ENCODE peak calls at places on chromosomes 13 and 19, in seven cellular contexts. X is H9, S is HepG2, N is left ventricle myocardium inferior, I is tibial nerve, B is breast epithelium, H is body of pancreas. J is an unnamed sample. For H3K4me1 and H3K9me3, the result is how much of the 10 kb centered on the place peaks cover.

GRCh38 chr13:79791471-79792042 is 310.6 kb downstream of the NDFIP2 start:
- DNase-seq in X (no peak), S (no peak), N (no peak), I (no peak), B (no peak), H (no peak), J (no peak)

GRCh38 chr13:103948477-103948876 is 882.3 kb upstream of the SLC10A2 start:
- DNase-seq in X (no peak), S (no peak), N (no peak), I (no peak), B (no peak), H (no peak), J (no peak)

GRCh38 chr13:45229172-45229571 is 28.3 kb upstream of the KCTD4 start:
- DNase-seq in X (no peak), S (no peak), N (no peak), I (no peak), B (no peak), H (no peak), J (no peak)

GRCh38 chr13:50713849-50714248 is 129.6 kb downstream of the DLEU7 start:
- DNase-seq in X (no peak), S (no peak), N (no peak), I (no peak), B (no peak), H (no peak), J (peak)

GRCh38 chr19:49588370-49589122 is 2.4 kb upstream of the PRR12 start:
- DNase-seq in X (no peak), S (no peak), N (no peak), I (no peak), B (no peak), H (no peak), J (no peak)

GRCh38 chr13:69857188-69857821 is 250.3 kb upstream of the ATXN8OS start:
- DNase-seq in X (no peak), S (peak), N (no peak), I (no peak), B (no peak), H (no peak), J (peak)

GRCh38 chr13:62453761-62454160 is 1038.1 kb upstream of the PCDH20 start:
- DNase-seq in X (no peak), S (no peak), N (no peak), I (no peak), B (no peak), H (no peak), J (no peak)

GRCh38 chr13:44307844-44308243 is 65.8 kb upstream of the SERP2 start:
- DNase-seq in X (no peak), S (no peak), N (no peak), I (no peak), B (no peak), H (no peak), J (no peak)

GRCh38 chr19:8458380-8458779 is 13.6 kb downstream of the HNRNPM start:
- DNase-seq in X (no peak), S (no peak), N (no peak), I (no peak), B (no peak), H (peak), J (no peak)

GRCh38 chr13:51287758-51288157 is 51.7 kb upstream of the SERPINE3 start:
- DNase-seq in X (no peak), S (no peak), N (no peak), I (no peak), B (no peak), H (no peak), J (no peak)

GRCh38 chr13:59834801-59835200 is 328.9 kb downstream of the DIAPH3 start:
- DNase-seq in X (no peak), S (no peak), N (no peak), I (no peak), B (no peak), H (no peak), J (peak)

GRCh38 chr13:95128045-95128643 is 173.1 kb downstream of the ABCC4 start:
- DNase-seq in X (no peak), S (peak), N (no peak), I (no peak), B (no peak), H (peak), J (no peak)

GRCh38 chr13:112588490-112589297 is 741 bp upstream of the TUBGCP3 start:
- DNase-seq in X (no peak), S (no peak), N (no peak), I (no peak), B (no peak), H (peak), J (no peak)

GRCh38 chr13:113637262-113638160 is 20.5 kb downstream of the ATP4B start:
- DNase-seq in X (no peak), S (no peak), N (peak), I (no peak), B (peak), H (peak), J (no peak)

GRCh38 chr13:74979703-74980102 is 502.3 kb downstream of the TBC1D4 start:
- DNase-seq in X (no peak), S (no peak), N (no peak), I (no peak), B (no peak), H (no peak), J (no peak)

GRCh38 chr19:17103177-17103576 is 27.6 kb downstream of the MYO9B start:
- DNase-seq in X (peak), S (peak), N (no peak), I (no peak), B (no peak), H (no peak), J (peak)

GRCh38 chr19:5554828-5555227 is 12.9 kb downstream of the TINCR start:
- DNase-seq in X (no peak), S (no peak), N (no peak), I (no peak), B (no peak), H (no peak), J (no peak)

GRCh38 chr13:33742321-33742720 is 75.6 kb upstream of the RFC3 start:
- DNase-seq in X (no peak), S (no peak), N (no peak), I (no peak), B (no peak), H (no peak), J (no peak)

GRCh38 chr19:50417138-50417849 is 1.4 kb upstream of the SPIB start:
- DNase-seq in X (peak), S (no peak), N (no peak), I (no peak), B (no peak), H (peak), J (no peak)

GRCh38 chr13:52319876-52320275 is 86.1 kb downstream of the THSD1 start:
- DNase-seq in X (no peak), S (no peak), N (no peak), I (no peak), B (no peak), H (no peak), J (peak)

GRCh38 chr13:79749985-79750551 is 269.1 kb downstream of the NDFIP2 start:
- DNase-seq in X (peak), S (no peak), N (peak), I (peak), B (no peak), H (peak), J (peak)

GRCh38 chr19:5782945-5783919 is 1.3 kb downstream of the PRR22 start:
- DNase-seq in X (no peak), S (no peak), N (no peak), I (no peak), B (no peak), H (no peak), J (no peak)

GRCh38 chr19:27774337-27774736 is 1438.6 kb downstream of the UQCRFS1 start:
- DNase-seq in X (peak), S (no peak), N (no peak), I (no peak), B (no peak), H (no peak), J (no peak)

GRCh38 chr13:53953205-53953604 is 924.6 kb downstream of the OLFM4 start:
- DNase-seq in X (no peak), S (no peak), N (no peak), I (no peak), B (no peak), H (no peak), J (no peak)

GRCh38 chr19:57269515-57270250 is 10.6 kb upstream of the ZNF460 start:
- DNase-seq in X (no peak), S (no peak), N (no peak), I (no peak), B (no peak), H (no peak), J (peak)

GRCh38 chr13:25171517-25172302 is at the start of gene AMER2:
- DNase-seq in X (no peak), S (no peak), N (peak), I (no peak), B (no peak), H (peak), J (no peak)

GRCh38 chr13:33351324-33351723 is 65.8 kb upstream of the STARD13 start:
- DNase-seq in X (no peak), S (no peak), N (no peak), I (no peak), B (no peak), H (no peak), J (no peak)

GRCh38 chr13:54637377-54637776 is 1608.8 kb downstream of the OLFM4 start:
- DNase-seq in X (no peak), S (peak), N (no peak), I (no peak), B (no peak), H (no peak), J (no peak)

GRCh38 chr19:11478167-11479089 is 2.4 kb downstream of the ELAVL3 start:
- DNase-seq in X (no peak), S (no peak), N (no peak), I (no peak), B (no peak), H (no peak), J (no peak)

GRCh38 chr19:56309511-56310185 is 5.0 kb downstream of the ZSCAN5A start:
- DNase-seq in X (peak), S (peak), N (peak), I (no peak), B (no peak), H (peak), J (peak)

GRCh38 chr19:37987356-37988332 is 80.6 kb downstream of the SIPA1L3 start:
- DNase-seq in X (peak), S (peak), N (no peak), I (no peak), B (no peak), H (no peak), J (no peak)
- TF ChIP-seq CTCF in X (peak), S (peak), N (no peak), I (no peak), B (no peak), H (no peak), J (peak)

DNA sequence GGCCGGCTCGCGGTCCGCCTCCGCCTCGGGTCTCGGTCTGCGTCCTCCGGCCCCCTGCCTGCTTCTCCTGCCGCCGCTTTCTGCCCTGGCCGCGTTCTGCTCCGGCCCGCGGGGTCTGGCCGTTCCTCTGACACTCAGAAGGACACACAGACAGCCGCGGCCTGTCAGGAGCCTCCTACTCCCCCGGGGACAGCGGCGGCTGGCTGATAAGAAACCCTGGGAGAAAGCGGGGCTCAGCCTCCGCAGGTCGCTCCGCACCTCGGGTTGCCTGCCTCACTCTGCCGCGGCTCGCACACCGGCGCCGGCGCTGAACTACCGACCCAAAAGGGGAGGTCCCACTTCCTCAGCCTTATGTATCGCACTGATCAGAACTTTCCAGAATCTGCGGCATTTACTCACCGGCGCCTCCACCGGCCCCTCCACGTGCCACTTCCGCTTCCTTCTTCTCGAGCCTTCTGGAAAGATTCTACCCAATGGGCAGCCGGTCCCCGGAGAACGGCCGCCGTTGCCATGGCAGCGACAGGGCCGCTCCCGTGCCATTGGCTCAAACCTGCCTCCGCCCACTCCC is at the start of gene HSPH1:
- DNase-seq in X (peak), S (peak), N (peak), I (peak), B (peak), H (peak), J (peak)
- H3K4me1 ChIP-seq in X (under half), S (under half), N (under half), I (under half), B (under half), H (under half), J (under half)

GRCh38 chr19:14718522-14719113 is 28.8 kb downstream of the ZNF333 start:
- DNase-seq in X (no peak), S (no peak), N (no peak), I (no peak), B (no peak), H (no peak), J (no peak)
- H3K9me3 ChIP-seq in X (half or more), S (under half), N (half or more), I (under half), B (half or more), H (under half), J (under half)

GRCh38 chr13:76980075-76980718 is 11.7 kb upstream of the CLN5 start:
- DNase-seq in X (peak), S (peak), N (peak), I (peak), B (peak), H (peak), J (peak)
- TF ChIP-seq CTCF in X (peak), S (peak), N (peak), I (peak), B (peak), H (peak), J (peak)

GRCh38 chr19:1856345-1856697 is 7.1 kb downstream of the KLF16 start:
- DNase-seq in X (no peak), S (no peak), N (no peak), I (no peak), B (no peak), H (peak), J (no peak)
- H3K4me1 ChIP-seq in X (under half), S (half or more), N (half or more), I (half or more), B (under half), H (half or more), J (half or more)

DNA sequence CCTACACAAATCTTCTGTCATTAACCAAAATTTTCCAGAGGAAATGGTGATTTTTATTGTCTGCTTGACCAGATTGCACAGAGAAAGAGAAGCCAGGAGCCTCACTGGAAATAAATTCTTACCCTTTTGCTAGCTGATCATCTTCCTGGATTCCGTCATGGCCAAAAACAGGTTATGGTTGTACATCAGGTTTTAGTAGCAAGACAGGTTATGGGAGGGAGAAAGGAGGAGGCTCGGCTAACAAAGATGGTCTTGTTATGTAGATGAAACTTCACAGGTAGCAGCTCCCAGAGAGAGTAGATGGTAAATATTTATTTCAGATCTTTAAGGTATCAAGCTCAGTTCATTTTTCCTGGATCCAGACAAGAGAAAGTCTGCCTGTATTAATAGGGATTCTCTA is 19.7 kb upstream of the CEACAM3 start:
- DNase-seq in X (no peak), S (no peak), N (no peak), I (no peak), B (no peak), H (no peak), J (no peak)
- H3K9me3 ChIP-seq in X (under half), S (under half), N (under half), I (under half), B (under half), H (under half), J (under half)

GRCh38 chr19:52993342-52994178 is 20.2 kb upstream of the ERVV-1 start:
- DNase-seq in X (peak), S (no peak), N (peak), I (peak), B (peak), H (peak), J (peak)
- TF ChIP-seq CTCF in X (peak), S (peak), N (peak), I (peak), B (peak), H (peak), J (peak)

GRCh38 chr13:43301341-43301969 is 278.1 kb downstream of the DNAJC15 start:
- DNase-seq in X (no peak), S (no peak), N (no peak), I (no peak), B (no peak), H (no peak), J (no peak)
- H3K4me1 ChIP-seq in X (under half), S (under half), N (under half), I (under half), B (under half), H (under half), J (under half)

GRCh38 chr19:51994048-51994644 is 7.5 kb upstream of the ZNF350 start:
- DNase-seq in X (no peak), S (no peak), N (no peak), I (no peak), B (no peak), H (no peak), J (no peak)
- H3K9me3 ChIP-seq in X (half or more), S (half or more), N (half or more), I (under half), B (half or more), H (under half), J (half or more)

GRCh38 chr19:4534836-4535658 is at the start of gene PLIN5:
- DNase-seq in X (peak), S (peak), N (peak), I (no peak), B (peak), H (peak), J (no peak)
- TF ChIP-seq CTCF in X (peak), S (peak), N (no peak), I (no peak), B (no peak), H (no peak), J (no peak)

J was measured in mammary epithelial cell.